ENCODE peak calls at places on chromosomes 4 and X, in four cellular contexts. O is transverse colon, B is HCT116, H is left lung. P is an unnamed sample.

GRCh38 chr4:1449833-1450741 is 43.8 kb upstream of the NKX1-1 start:
- DNase-seq in O (no peak), H (no peak), B (no peak), P (no peak)

GRCh38 chrX:63855896-63856295 is 70.9 kb upstream of the ARHGEF9 start:
- DNase-seq in H (no peak), O (no peak), B (no peak), P (no peak)

GRCh38 chr4:139227729-139228404 is 50.8 kb upstream of the ELF2 start:
- DNase-seq in H (no peak), O (no peak), B (peak; percentile 12), P (no peak)

GRCh38 chr4:76087007-76087769 is 12.7 kb downstream of the ART3 start:
- DNase-seq in B (peak; percentile 62), O (peak; percentile 37), H (no peak), P (no peak)

GRCh38 chr4:13990596-13991589 is 363.4 kb upstream of the BOD1L1 start:
- DNase-seq in O (no peak), B (no peak), H (no peak), P (no peak)

GRCh38 chr4:158068063-158068462 is 104.8 kb downstream of the GASK1B start:
- DNase-seq in B (no peak), H (no peak), O (no peak), P (no peak)

GRCh38 chr4:33661636-33662035 is 2582.7 kb downstream of the ARAP2 start:
- DNase-seq in O (no peak), B (no peak), H (no peak), P (no peak)

GRCh38 chrX:74603040-74603439 is 11.4 kb downstream of the RLIM start:
- DNase-seq in B (no peak), O (no peak), H (no peak), P (no peak)

GRCh38 chrX:28756647-28757046 is 169.4 kb downstream of the IL1RAPL1 start:
- DNase-seq in B (no peak), H (no peak), O (no peak), P (no peak)

GRCh38 chrX:16920116-16920515 is 26.3 kb upstream of the REPS2 start:
- DNase-seq in B (no peak), H (no peak), O (no peak), P (no peak)

GRCh38 chr4:3880595-3881120 is 114.5 kb downstream of the ADRA2C start:
- DNase-seq in B (peak; percentile 35), O (peak; percentile 71), H (peak; percentile 87), P (peak; percentile 55)

GRCh38 chr4:167973513-167973912 is 118.8 kb upstream of the ANXA10 start:
- DNase-seq in B (no peak), O (no peak), H (no peak), P (no peak)

GRCh38 chrX:13658602-13659001 is 5.7 kb downstream of the TCEANC start:
- DNase-seq in H (no peak), B (peak; percentile 35), O (no peak), P (no peak)

GRCh38 chr4:125505637-125506036 is 190.9 kb downstream of the FAT4 start:
- DNase-seq in O (no peak), H (no peak), B (no peak), P (no peak)

GRCh38 chr4:34236118-34236517 is 2008.2 kb downstream of the ARAP2 start:
- DNase-seq in O (no peak), H (no peak), B (no peak), P (no peak)

GRCh38 chr4:19739101-19739651 is 512.5 kb upstream of the SLIT2 start:
- DNase-seq in B (peak; percentile 78), O (no peak), H (no peak), P (no peak)

GRCh38 chrX:43679778-43680177 is 23.7 kb downstream of the MAOA start:
- DNase-seq in B (no peak), H (no peak), O (no peak), P (no peak)

GRCh38 chrX:134570509-134570846 is 87.8 kb downstream of the PLAC1 start:
- DNase-seq in O (no peak), H (no peak), B (no peak), P (no peak)

GRCh38 chr4:2939383-2940243 is 23.6 kb downstream of the NOP14 start:
- DNase-seq in O (peak; percentile 5), B (no peak), H (no peak), P (no peak)

GRCh38 chrX:103211012-103211715 is 3.7 kb upstream of the BEX4 start:
- DNase-seq in B (peak; percentile 10), O (peak; percentile 38), H (no peak), P (no peak)

DNA sequence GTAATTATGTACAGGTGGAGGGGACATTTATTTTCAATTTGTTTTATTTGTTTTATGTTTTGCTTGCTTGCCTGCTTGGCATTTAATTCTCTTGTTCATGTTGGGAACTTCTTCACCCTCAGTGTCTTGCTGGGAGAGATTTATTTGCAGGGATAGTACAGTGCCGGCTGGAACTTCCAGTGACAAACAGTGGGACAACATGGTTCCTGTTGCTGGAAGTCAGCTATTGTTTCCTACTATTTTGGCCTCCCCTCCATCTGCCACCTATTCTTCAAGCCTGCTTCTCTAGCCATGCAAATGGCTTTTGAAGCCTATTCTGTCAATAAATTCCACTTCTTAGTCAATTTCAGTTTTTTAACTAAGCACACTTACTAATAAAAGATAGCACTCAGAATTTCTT is 105.4 kb upstream of the BANK1 start:
- DNase-seq in O (no peak), B (no peak), H (no peak), P (no peak)
- TF ChIP-seq CTCF in O (no peak), B (no peak), H (no peak), P (no peak)

GRCh38 chr4:112144546-112145325 is 518 bp upstream of the FAM241A start:
- DNase-seq in O (no peak), H (peak; percentile 50), B (no peak), P (peak; percentile 5)
- H3K4me3 ChIP-seq in O (peak overlapping the region; percentile 88), H (peak overlapping the region; percentile 85), B (peak overlapping the region; percentile 10), P (no peak overlapping the region)

DNA sequence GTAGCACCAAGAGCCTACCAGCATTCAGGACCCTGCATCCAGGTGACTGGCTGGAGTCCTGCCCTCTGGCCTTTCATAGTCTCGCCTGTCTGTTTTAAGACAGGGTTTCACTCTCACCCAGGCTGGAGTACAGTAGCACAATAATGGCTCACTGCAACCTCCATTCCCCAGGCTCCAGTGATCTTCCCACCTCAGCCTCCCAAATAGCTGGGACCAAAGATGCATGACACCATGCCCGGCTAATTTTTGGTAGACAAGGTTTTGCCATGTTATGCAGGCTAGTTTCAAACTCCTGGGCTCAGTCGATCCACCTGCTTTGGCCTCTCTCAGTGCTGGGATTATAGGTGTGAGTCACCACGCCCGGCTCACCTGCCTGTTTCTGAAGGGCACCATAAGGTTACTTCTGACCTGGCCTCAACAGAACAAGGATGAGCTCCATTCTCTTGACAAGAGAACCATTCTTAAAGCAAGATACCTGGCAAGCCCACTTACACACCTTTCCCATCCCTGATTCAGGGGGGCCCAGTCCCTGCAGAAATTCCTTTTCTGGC is 6.7 kb downstream of the RPS4X start:
- DNase-seq in H (no peak), O (no peak), B (no peak), P (no peak)
- H3K36me3 ChIP-seq in H (peaks cover 80% of the 10 kb centered on the region), O (no peaks in the 10 kb centered on the region), B (peaks cover 18% of the 10 kb centered on the region), P (peaks cover 47% of the 10 kb centered on the region)

GRCh38 chrX:22392176-22392814 is 119.6 kb downstream of the CBLL2 start:
- DNase-seq in H (no peak), B (no peak), O (no peak), P (no peak)
- TF ChIP-seq CTCF in H (no peak), B (no peak), O (no peak), P (no peak)

DNA sequence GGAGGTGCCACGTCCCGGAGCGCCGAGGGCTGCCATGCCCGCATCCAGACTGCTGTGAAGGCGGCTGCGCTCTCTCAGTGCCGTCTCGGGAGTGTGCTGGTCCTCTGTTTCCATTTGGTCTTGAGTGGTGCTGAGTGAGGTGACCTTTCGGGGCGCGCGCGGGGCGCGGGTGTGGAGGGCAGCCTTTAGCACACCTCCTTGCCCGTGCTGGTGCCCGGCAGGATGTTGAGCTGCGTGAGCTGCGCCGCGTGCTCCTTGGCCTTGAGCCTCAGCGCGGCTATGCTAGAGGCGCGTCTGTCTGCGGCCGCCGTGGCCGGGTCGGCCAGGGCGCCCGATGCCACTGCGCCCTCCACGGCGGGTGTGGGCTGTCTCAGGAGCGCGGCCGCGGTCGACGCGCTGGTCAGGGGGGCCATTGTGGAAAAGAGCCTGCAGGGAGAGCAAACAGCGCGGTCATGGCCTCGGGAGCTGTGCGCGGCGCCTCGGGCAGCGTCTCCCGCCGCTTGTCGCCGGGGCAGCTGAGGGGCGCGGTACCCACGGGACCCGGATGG is 11.2 kb downstream of the ARX start:
- DNase-seq in H (no peak), O (no peak), B (no peak), P (no peak)
- H3K4me3 ChIP-seq in H (no peak overlapping the region), O (no peak overlapping the region), B (no peak overlapping the region), P (no peak overlapping the region)

GRCh38 chr4:185352741-185353140 is 43.0 kb downstream of the LRP2BP start:
- DNase-seq in O (no peak), H (no peak), B (no peak), P (no peak)

GRCh38 chr4:185357220-185357619 is 38.5 kb downstream of the LRP2BP start:
- DNase-seq in H (no peak), B (no peak), O (no peak), P (no peak)

GRCh38 chr4:185351691-185352090 is 44.0 kb downstream of the LRP2BP start:
- DNase-seq in B (no peak), O (no peak), H (no peak), P (no peak)

GRCh38 chr4:185346975-185347601 is 48.6 kb downstream of the LRP2BP start:
- DNase-seq in O (no peak), B (no peak), H (no peak), P (no peak)

DNA sequence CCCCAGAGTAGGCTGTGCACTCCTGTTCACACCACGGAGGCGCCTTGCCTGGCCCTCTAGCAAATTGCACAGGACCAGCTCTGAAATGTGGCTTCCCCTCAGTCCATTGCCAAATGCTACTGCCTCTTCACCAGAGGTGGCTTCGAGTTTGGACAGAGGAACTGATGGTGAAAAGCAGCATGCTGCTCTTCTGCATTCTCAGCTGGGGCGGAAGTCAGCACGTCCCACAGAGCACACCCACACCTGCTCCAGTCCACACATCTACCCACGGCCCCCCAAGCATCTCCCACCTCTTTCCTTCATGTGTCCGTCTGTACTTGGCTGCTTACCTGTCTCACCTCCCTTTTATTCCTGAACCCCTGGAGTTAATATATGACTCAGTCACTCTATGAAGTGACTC is 43.5 kb downstream of the LRP2BP start:
- DNase-seq in O (no peak), H (no peak), B (no peak), P (no peak)
- H3K36me3 ChIP-seq in O (no peaks in the 10 kb centered on the region), H (peaks cover 59% of the 10 kb centered on the region), B (no peaks in the 10 kb centered on the region), P (peaks cover 23% of the 10 kb centered on the region)

DNA sequence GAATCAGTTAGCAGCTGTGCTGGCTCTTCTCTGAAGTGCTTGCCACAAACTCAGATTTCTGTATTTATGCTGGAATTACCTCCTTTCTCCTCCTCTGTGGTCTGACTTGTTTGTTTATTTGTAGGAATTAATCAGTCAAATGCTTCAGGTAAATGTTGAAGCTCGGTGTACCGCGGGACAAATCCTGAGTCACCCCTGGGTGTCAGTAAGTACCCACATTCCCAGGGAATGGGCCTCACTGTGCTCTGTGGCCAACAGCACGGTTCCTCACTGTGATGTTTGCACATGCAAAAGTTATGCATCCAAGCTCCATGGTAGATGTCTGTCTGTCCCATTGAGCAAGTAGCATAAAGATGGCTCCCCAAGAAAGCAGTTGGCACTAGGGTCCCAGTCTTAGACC is 169.9 kb downstream of the DCLK2 start:
- DNase-seq in O (no peak), B (no peak), H (no peak), P (no peak)
- TF ChIP-seq CTCF in O (no peak), B (no peak), H (no peak), P (no peak)

GRCh38 chr4:11701978-11702377 is 273.3 kb upstream of the HS3ST1 start:
- DNase-seq in H (peak; percentile 31), B (no peak), O (no peak), P (no peak)
- H3K4me3 ChIP-seq in H (no peak overlapping the region), B (no peak overlapping the region), O (no peak overlapping the region), P (no peak overlapping the region)

P was measured in GM06990.